ENCODE peak calls at places on chromosome 16, in seven cellular contexts. A is prostate gland, G is breast epithelium, U is cardiac muscle cell, F is heart left ventricle, N is AG04449, P is RWPE1. I is an unnamed sample.

GRCh38 chr16:3023415-3023668 is 400 bp downstream of the HCFC1R1 start:
- DNase-seq in A (no peak), G (no peak), U (no peak), F (peak; percentile 75), N (no peak), P (peak; percentile 63), I (no peak)

GRCh38 chr16:89237733-89238132 is 20.2 kb downstream of the ZNF778 start:
- DNase-seq in A (no peak), G (no peak), U (no peak), F (no peak), N (no peak), P (no peak), I (no peak)

GRCh38 chr16:53065436-53066165 is 10.8 kb downstream of the CHD9 start:
- DNase-seq in A (no peak), G (no peak), U (no peak), F (peak; percentile 53), N (no peak), P (no peak), I (no peak)

GRCh38 chr16:3036726-3037315 is at the start of gene BICDL2:
- DNase-seq in A (no peak), G (no peak), U (no peak), F (no peak), N (no peak), P (no peak), I (no peak)

GRCh38 chr16:83847371-83848225 is 39.8 kb downstream of the HSBP1 start:
- DNase-seq in A (no peak), G (no peak), U (no peak), F (no peak), N (no peak), P (peak; percentile 24), I (no peak)

GRCh38 chr16:55418586-55418985 is 60.4 kb upstream of the MMP2 start:
- DNase-seq in A (no peak), G (no peak), U (peak; percentile 66), F (no peak), N (no peak), P (peak; percentile 29), I (no peak)

GRCh38 chr16:15857779-15858560 is 1.1 kb upstream of the MYH11 start:
- DNase-seq in A (peak; percentile 21), G (peak; percentile 53), U (peak; percentile 85), F (peak; percentile 64), N (peak; percentile 7), P (no peak), I (peak; percentile 3)

GRCh38 chr16:86010680-86011141 is 111.7 kb downstream of the IRF8 start:
- DNase-seq in A (no peak), G (no peak), U (no peak), F (no peak), N (no peak), P (no peak), I (no peak)

GRCh38 chr16:85123891-85124635 is 11.8 kb upstream of the CIBAR2 start:
- DNase-seq in A (no peak), G (peak; percentile 65), U (no peak), F (peak; percentile 79), N (no peak), P (peak; percentile 26), I (no peak)

GRCh38 chr16:81939164-81940067 is 71.9 kb downstream of the SDR42E1 start:
- DNase-seq in A (no peak), G (no peak), U (no peak), F (no peak), N (no peak), P (no peak), I (no peak)

GRCh38 chr16:50396770-50397525 is 28.2 kb upstream of the BRD7 start:
- DNase-seq in A (no peak), G (no peak), U (no peak), F (no peak), N (no peak), P (peak; percentile 95), I (no peak)

GRCh38 chr16:75931043-75931442 is 204.8 kb upstream of the CPHXL start:
- DNase-seq in A (no peak), G (no peak), U (no peak), F (no peak), N (peak; percentile 58), P (peak; percentile 37), I (no peak)

GRCh38 chr16:56907401-56907800 is 24.5 kb upstream of the HERPUD1 start:
- DNase-seq in A (no peak), G (no peak), U (no peak), F (no peak), N (no peak), P (no peak), I (no peak)

GRCh38 chr16:57371494-57372371 is 557 bp upstream of the CX3CL1 start:
- DNase-seq in A (no peak), G (no peak), U (no peak), F (peak; percentile 77), N (no peak), P (no peak), I (no peak)

GRCh38 chr16:88359008-88359407 is 23.8 kb upstream of the ZNF469 start:
- DNase-seq in A (no peak), G (no peak), U (no peak), F (peak; percentile 7), N (no peak), P (no peak), I (no peak)

GRCh38 chr16:67055712-67056487 is 27.0 kb downstream of the CBFB start:
- DNase-seq in A (no peak), G (no peak), U (no peak), F (no peak), N (peak; percentile 96), P (peak; percentile 90), I (no peak)

DNA sequence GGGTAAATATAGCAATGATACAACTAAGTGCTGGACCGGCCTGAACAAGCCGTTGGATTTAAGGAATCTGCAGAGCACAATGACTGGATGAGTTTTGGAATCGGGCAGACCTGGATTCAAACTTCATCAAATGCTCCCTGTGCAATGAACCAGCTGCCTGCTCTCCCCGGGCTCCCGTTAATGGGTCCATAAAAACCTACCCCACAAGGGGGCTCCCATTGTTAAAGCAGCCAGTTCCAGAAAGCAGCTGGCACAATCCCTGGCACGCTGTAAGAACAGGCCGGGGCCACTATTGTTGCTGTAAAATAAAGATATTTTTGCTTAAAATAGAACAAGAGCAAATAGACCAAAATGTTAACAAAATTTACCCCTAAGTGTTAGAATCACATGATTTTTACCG is 131.9 kb downstream of the C16orf95 start:
- DNase-seq in A (no peak), G (no peak), U (no peak), F (no peak), N (no peak), P (no peak), I (no peak)
- TF ChIP-seq CTCF in A (no peak), G (no peak), U (no peak), F (no peak), N (no peak), P (no peak), I (no peak)

DNA sequence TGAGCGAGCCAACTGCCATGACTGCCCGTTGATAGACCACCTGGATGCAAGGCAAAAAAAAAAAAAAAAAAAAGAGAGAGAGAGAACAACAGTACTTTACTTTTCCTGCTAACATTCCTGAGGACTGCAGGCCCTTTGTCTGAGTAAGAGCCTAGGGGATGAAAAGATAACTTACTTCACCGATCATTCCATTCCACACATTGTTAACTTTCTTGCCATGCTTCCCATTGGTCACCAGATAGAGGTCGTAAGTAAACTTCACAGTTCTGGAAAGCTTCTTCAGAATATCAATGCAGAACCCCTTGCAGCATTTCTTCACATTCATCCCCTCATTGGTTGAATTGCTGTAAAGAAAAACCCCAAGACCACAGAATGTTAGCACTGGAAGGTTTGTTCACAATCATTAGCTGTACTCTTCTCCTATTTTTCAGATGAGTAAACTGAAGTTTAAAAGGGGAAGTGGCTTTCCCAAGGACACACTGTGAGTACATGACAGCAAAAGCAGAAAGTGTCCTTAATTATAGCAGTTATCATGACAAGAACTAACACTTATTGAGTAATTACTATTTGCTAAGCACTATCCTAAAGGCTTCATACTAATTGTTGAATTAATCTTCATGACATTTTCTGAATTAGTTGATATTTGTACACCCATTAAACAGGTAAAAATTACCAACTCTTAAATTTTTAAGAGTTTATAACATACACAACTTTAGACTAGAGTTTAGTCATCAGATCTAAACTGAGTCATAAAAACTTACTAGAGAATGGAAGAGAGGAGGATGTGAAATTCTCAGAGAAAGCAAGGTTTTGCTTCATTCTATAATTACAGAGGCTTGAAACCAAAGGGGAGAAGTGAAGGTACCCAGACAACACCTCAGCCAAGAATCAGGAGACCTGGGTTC is 341.2 kb downstream of the GRIN2A start:
- DNase-seq in A (no peak), G (no peak), U (no peak), F (no peak), N (no peak), P (no peak), I (no peak)
- TF ChIP-seq CTCF in A (no peak), G (no peak), U (no peak), F (no peak), N (no peak), P (no peak), I (no peak)

GRCh38 chr16:71894229-71894920 is 956 bp upstream of the IST1 start:
- DNase-seq in A (peak; percentile 51), G (peak; percentile 57), U (peak; percentile 50), F (peak; percentile 49), N (no peak), P (peak; percentile 14), I (peak; percentile 23)
- TF ChIP-seq CTCF in A (no peak), G (no peak), U (no peak), F (no peak), N (no peak), P (peak; percentile 25), I (no peak)

DNA sequence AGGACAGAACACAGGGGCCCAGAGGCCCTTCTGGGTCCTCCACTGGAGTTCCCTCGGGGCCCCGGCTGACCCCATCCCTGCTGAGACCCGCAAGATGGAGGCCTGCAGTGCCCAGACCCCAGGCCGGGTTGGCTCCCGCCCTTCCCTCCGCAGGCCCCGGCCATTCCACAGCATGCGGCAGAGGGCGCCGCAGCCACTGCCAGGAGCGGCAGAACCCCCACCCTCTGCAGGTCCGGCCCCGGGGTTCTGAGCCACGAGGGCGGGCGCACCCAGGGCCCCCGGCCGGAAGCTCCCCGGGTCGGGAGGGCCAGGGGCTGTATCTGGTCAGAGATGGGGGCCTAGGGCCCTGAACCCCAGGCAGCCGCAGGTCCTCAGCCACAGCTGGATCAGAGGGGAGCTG is 2.4 kb upstream of the PERCC1 start:
- DNase-seq in A (no peak), G (peak; percentile 68), U (no peak), F (no peak), N (no peak), P (no peak), I (no peak)
- TF ChIP-seq CTCF in A (peak; percentile 13), G (peak; percentile 40), U (peak; percentile 51), F (peak; percentile 29), N (peak; percentile 65), P (peak; percentile 28), I (no peak)